ENCODE peak calls at places on chromosomes 12 and 14, in five cellular contexts. One of them, this sample, is unnamed.

GRCh38 chr12:5264006-5264405 is 167.9 kb upstream of the NTF3 start:
- DNase-seq in nephron progenitor cell: no peak
- DNase-seq in IMR-90: no peak
- DNase-seq in activated CD4-positive, alpha-beta T cell treated with anti-CD3 and anti-CD28 coated beads, Interleukin-2, amount 50 U/mL, for 4 hours: no peak
- DNase-seq in left cardiac atrium: no peak
- DNase-seq in this sample: no peak

GRCh38 chr12:116202433-116202832 is 75.1 kb downstream of the MED13L start:
- DNase-seq in nephron progenitor cell: no peak
- DNase-seq in IMR-90: no peak
- DNase-seq in activated CD4-positive, alpha-beta T cell treated with anti-CD3 and anti-CD28 coated beads, Interleukin-2, amount 50 U/mL, for 4 hours: no peak
- DNase-seq in left cardiac atrium: no peak
- DNase-seq in this sample: peak; percentile 18

GRCh38 chr12:130574402-130574801 is 141.7 kb downstream of the RIMBP2 start:
- DNase-seq in nephron progenitor cell: no peak
- DNase-seq in IMR-90: no peak
- DNase-seq in activated CD4-positive, alpha-beta T cell treated with anti-CD3 and anti-CD28 coated beads, Interleukin-2, amount 50 U/mL, for 4 hours: no peak
- DNase-seq in left cardiac atrium: no peak
- DNase-seq in this sample: no peak

GRCh38 chr12:65654230-65654629 is 170.1 kb upstream of the HMGA2 start:
- DNase-seq in nephron progenitor cell: no peak
- DNase-seq in IMR-90: no peak
- DNase-seq in activated CD4-positive, alpha-beta T cell treated with anti-CD3 and anti-CD28 coated beads, Interleukin-2, amount 50 U/mL, for 4 hours: no peak
- DNase-seq in left cardiac atrium: no peak
- DNase-seq in this sample: no peak

GRCh38 chr14:89753828-89754439 is 200.6 kb downstream of the EFCAB11 start:
- DNase-seq in nephron progenitor cell: no peak
- DNase-seq in IMR-90: no peak
- DNase-seq in activated CD4-positive, alpha-beta T cell treated with anti-CD3 and anti-CD28 coated beads, Interleukin-2, amount 50 U/mL, for 4 hours: no peak
- DNase-seq in left cardiac atrium: no peak
- DNase-seq in this sample: no peak

GRCh38 chr12:130955238-130955816 is 1.6 kb downstream of the ADGRD1 start:
- DNase-seq in nephron progenitor cell: no peak
- DNase-seq in IMR-90: no peak
- DNase-seq in activated CD4-positive, alpha-beta T cell treated with anti-CD3 and anti-CD28 coated beads, Interleukin-2, amount 50 U/mL, for 4 hours: no peak
- DNase-seq in left cardiac atrium: no peak
- DNase-seq in this sample: no peak

GRCh38 chr12:99498756-99499155 is 148.8 kb upstream of the GARIN6 start:
- DNase-seq in nephron progenitor cell: no peak
- DNase-seq in IMR-90: peak; percentile 42
- DNase-seq in activated CD4-positive, alpha-beta T cell treated with anti-CD3 and anti-CD28 coated beads, Interleukin-2, amount 50 U/mL, for 4 hours: no peak
- DNase-seq in left cardiac atrium: no peak
- DNase-seq in this sample: peak; percentile 7

GRCh38 chr12:1851126-1851791 is 30.9 kb downstream of the LRTM2 start:
- DNase-seq in nephron progenitor cell: no peak
- DNase-seq in IMR-90: peak; percentile 56
- DNase-seq in activated CD4-positive, alpha-beta T cell treated with anti-CD3 and anti-CD28 coated beads, Interleukin-2, amount 50 U/mL, for 4 hours: no peak
- DNase-seq in left cardiac atrium: no peak
- DNase-seq in this sample: peak; percentile 73

GRCh38 chr12:84135879-84136278 is 776.7 kb downstream of the SLC6A15 start:
- DNase-seq in nephron progenitor cell: no peak
- DNase-seq in IMR-90: no peak
- DNase-seq in activated CD4-positive, alpha-beta T cell treated with anti-CD3 and anti-CD28 coated beads, Interleukin-2, amount 50 U/mL, for 4 hours: no peak
- DNase-seq in left cardiac atrium: no peak
- DNase-seq in this sample: no peak

GRCh38 chr12:65500121-65500846 is 221.8 kb downstream of the MSRB3 start:
- DNase-seq in nephron progenitor cell: no peak
- DNase-seq in IMR-90: peak; percentile 71
- DNase-seq in activated CD4-positive, alpha-beta T cell treated with anti-CD3 and anti-CD28 coated beads, Interleukin-2, amount 50 U/mL, for 4 hours: no peak
- DNase-seq in left cardiac atrium: no peak
- DNase-seq in this sample: peak; percentile 85

GRCh38 chr12:80142640-80143039 is 43.3 kb downstream of the OTOGL start:
- DNase-seq in nephron progenitor cell: no peak
- DNase-seq in IMR-90: no peak
- DNase-seq in activated CD4-positive, alpha-beta T cell treated with anti-CD3 and anti-CD28 coated beads, Interleukin-2, amount 50 U/mL, for 4 hours: no peak
- DNase-seq in left cardiac atrium: no peak
- DNase-seq in this sample: no peak

GRCh38 chr14:69093551-69094421 is 59.1 kb downstream of the DCAF5 start:
- DNase-seq in nephron progenitor cell: no peak
- DNase-seq in IMR-90: peak; percentile 61
- DNase-seq in activated CD4-positive, alpha-beta T cell treated with anti-CD3 and anti-CD28 coated beads, Interleukin-2, amount 50 U/mL, for 4 hours: no peak
- DNase-seq in left cardiac atrium: no peak
- DNase-seq in this sample: peak; percentile 81

GRCh38 chr12:76250256-76250655 is 98.0 kb downstream of the BBS10 start:
- DNase-seq in nephron progenitor cell: no peak
- DNase-seq in IMR-90: peak; percentile 25
- DNase-seq in activated CD4-positive, alpha-beta T cell treated with anti-CD3 and anti-CD28 coated beads, Interleukin-2, amount 50 U/mL, for 4 hours: no peak
- DNase-seq in left cardiac atrium: no peak
- DNase-seq in this sample: no peak

GRCh38 chr14:73743431-73743931 is 29.3 kb upstream of the PNMA1 start:
- DNase-seq in nephron progenitor cell: no peak
- DNase-seq in IMR-90: no peak
- DNase-seq in activated CD4-positive, alpha-beta T cell treated with anti-CD3 and anti-CD28 coated beads, Interleukin-2, amount 50 U/mL, for 4 hours: no peak
- DNase-seq in left cardiac atrium: no peak
- DNase-seq in this sample: no peak

GRCh38 chr14:61475316-61475715 is 153.9 kb downstream of the PRKCH start:
- DNase-seq in nephron progenitor cell: peak; percentile 24
- DNase-seq in IMR-90: peak; percentile 84
- DNase-seq in activated CD4-positive, alpha-beta T cell treated with anti-CD3 and anti-CD28 coated beads, Interleukin-2, amount 50 U/mL, for 4 hours: no peak
- DNase-seq in left cardiac atrium: no peak
- DNase-seq in this sample: peak; percentile 63

GRCh38 chr12:52246720-52247621 is 13.9 kb downstream of the KRT7 start:
- DNase-seq in nephron progenitor cell: no peak
- DNase-seq in IMR-90: no peak
- DNase-seq in activated CD4-positive, alpha-beta T cell treated with anti-CD3 and anti-CD28 coated beads, Interleukin-2, amount 50 U/mL, for 4 hours: no peak
- DNase-seq in left cardiac atrium: no peak
- DNase-seq in this sample: peak; percentile 37

GRCh38 chr12:87320724-87321123 is 708.5 kb downstream of the C12orf50 start:
- DNase-seq in nephron progenitor cell: no peak
- DNase-seq in IMR-90: no peak
- DNase-seq in activated CD4-positive, alpha-beta T cell treated with anti-CD3 and anti-CD28 coated beads, Interleukin-2, amount 50 U/mL, for 4 hours: no peak
- DNase-seq in left cardiac atrium: no peak
- DNase-seq in this sample: peak; percentile 17

GRCh38 chr12:11685716-11686115 is 36.2 kb downstream of the ETV6 start:
- DNase-seq in nephron progenitor cell: no peak
- DNase-seq in IMR-90: peak; percentile 66
- DNase-seq in activated CD4-positive, alpha-beta T cell treated with anti-CD3 and anti-CD28 coated beads, Interleukin-2, amount 50 U/mL, for 4 hours: no peak
- DNase-seq in left cardiac atrium: no peak
- DNase-seq in this sample: peak; percentile 58

GRCh38 chr12:10111451-10111850 is 12.7 kb upstream of the CLEC1A start:
- DNase-seq in nephron progenitor cell: no peak
- DNase-seq in IMR-90: no peak
- DNase-seq in activated CD4-positive, alpha-beta T cell treated with anti-CD3 and anti-CD28 coated beads, Interleukin-2, amount 50 U/mL, for 4 hours: no peak
- DNase-seq in left cardiac atrium: no peak
- DNase-seq in this sample: no peak

GRCh38 chr12:14960548-14961465 is 594 bp downstream of the ARHGDIB start:
- DNase-seq in nephron progenitor cell: no peak
- DNase-seq in IMR-90: peak; percentile 36
- DNase-seq in activated CD4-positive, alpha-beta T cell treated with anti-CD3 and anti-CD28 coated beads, Interleukin-2, amount 50 U/mL, for 4 hours: no peak
- DNase-seq in left cardiac atrium: peak; percentile 59
- DNase-seq in this sample: peak; percentile 60

GRCh38 chr12:9674226-9674590 is 4.7 kb downstream of the CLEC2D start:
- DNase-seq in nephron progenitor cell: no peak
- DNase-seq in IMR-90: no peak
- DNase-seq in activated CD4-positive, alpha-beta T cell treated with anti-CD3 and anti-CD28 coated beads, Interleukin-2, amount 50 U/mL, for 4 hours: no peak
- DNase-seq in left cardiac atrium: no peak
- DNase-seq in this sample: no peak

GRCh38 chr12:30548203-30548602 is 147.5 kb downstream of the IPO8 start:
- DNase-seq in nephron progenitor cell: no peak
- DNase-seq in IMR-90: no peak
- DNase-seq in activated CD4-positive, alpha-beta T cell treated with anti-CD3 and anti-CD28 coated beads, Interleukin-2, amount 50 U/mL, for 4 hours: no peak
- DNase-seq in left cardiac atrium: no peak
- DNase-seq in this sample: no peak

GRCh38 chr12:104274811-104275210 is 28.7 kb upstream of the EID3 start:
- DNase-seq in nephron progenitor cell: no peak
- DNase-seq in IMR-90: no peak
- DNase-seq in activated CD4-positive, alpha-beta T cell treated with anti-CD3 and anti-CD28 coated beads, Interleukin-2, amount 50 U/mL, for 4 hours: no peak
- DNase-seq in left cardiac atrium: no peak
- DNase-seq in this sample: no peak

GRCh38 chr14:73773441-73774243 is 59.5 kb upstream of the PNMA1 start:
- DNase-seq in nephron progenitor cell: no peak
- DNase-seq in IMR-90: no peak
- DNase-seq in activated CD4-positive, alpha-beta T cell treated with anti-CD3 and anti-CD28 coated beads, Interleukin-2, amount 50 U/mL, for 4 hours: no peak
- DNase-seq in left cardiac atrium: no peak
- DNase-seq in this sample: no peak

GRCh38 chr14:67359319-67359774 is 257 bp downstream of the ATP6V1D start:
- DNase-seq in nephron progenitor cell: peak; percentile 44
- DNase-seq in IMR-90: peak; percentile 63
- DNase-seq in activated CD4-positive, alpha-beta T cell treated with anti-CD3 and anti-CD28 coated beads, Interleukin-2, amount 50 U/mL, for 4 hours: no peak
- DNase-seq in left cardiac atrium: peak; percentile 36
- DNase-seq in this sample: peak; percentile 54

GRCh38 chr12:122999196-122999946 is 18.9 kb downstream of the ARL6IP4 start:
- DNase-seq in nephron progenitor cell: no peak
- DNase-seq in IMR-90: no peak
- DNase-seq in activated CD4-positive, alpha-beta T cell treated with anti-CD3 and anti-CD28 coated beads, Interleukin-2, amount 50 U/mL, for 4 hours: no peak
- DNase-seq in left cardiac atrium: no peak
- DNase-seq in this sample: no peak

GRCh38 chr12:108565976-108566375 is 3.6 kb downstream of the ISCU start:
- DNase-seq in nephron progenitor cell: no peak
- DNase-seq in IMR-90: peak; percentile 73
- DNase-seq in activated CD4-positive, alpha-beta T cell treated with anti-CD3 and anti-CD28 coated beads, Interleukin-2, amount 50 U/mL, for 4 hours: peak; percentile 63
- DNase-seq in left cardiac atrium: peak; percentile 66
- DNase-seq in this sample: peak; percentile 68

GRCh38 chr12:64733857-64734256 is 25.3 kb downstream of the GNS start:
- DNase-seq in nephron progenitor cell: no peak
- DNase-seq in IMR-90: no peak
- DNase-seq in activated CD4-positive, alpha-beta T cell treated with anti-CD3 and anti-CD28 coated beads, Interleukin-2, amount 50 U/mL, for 4 hours: no peak
- DNase-seq in left cardiac atrium: peak; percentile 74
- DNase-seq in this sample: no peak

GRCh38 chr14:67738740-67739504 is 37.2 kb downstream of the RDH12 start:
- DNase-seq in nephron progenitor cell: no peak
- DNase-seq in IMR-90: peak; percentile 93
- DNase-seq in activated CD4-positive, alpha-beta T cell treated with anti-CD3 and anti-CD28 coated beads, Interleukin-2, amount 50 U/mL, for 4 hours: peak; percentile 11
- DNase-seq in left cardiac atrium: peak; percentile 73
- DNase-seq in this sample: peak; percentile 86

GRCh38 chr12:89540586-89540985 is 14.7 kb upstream of the POC1B start:
- DNase-seq in nephron progenitor cell: no peak
- DNase-seq in IMR-90: no peak
- DNase-seq in activated CD4-positive, alpha-beta T cell treated with anti-CD3 and anti-CD28 coated beads, Interleukin-2, amount 50 U/mL, for 4 hours: no peak
- DNase-seq in left cardiac atrium: no peak
- DNase-seq in this sample: no peak

GRCh38 chr12:13128291-13129000 is 25.0 kb upstream of the GSG1 start:
- DNase-seq in nephron progenitor cell: no peak
- DNase-seq in IMR-90: no peak
- DNase-seq in activated CD4-positive, alpha-beta T cell treated with anti-CD3 and anti-CD28 coated beads, Interleukin-2, amount 50 U/mL, for 4 hours: no peak
- DNase-seq in left cardiac atrium: no peak
- DNase-seq in this sample: no peak

GRCh38 chr14:35161231-35161630 is 38.9 kb downstream of the PRORP start:
- DNase-seq in nephron progenitor cell: no peak
- DNase-seq in IMR-90: peak; percentile 44
- DNase-seq in activated CD4-positive, alpha-beta T cell treated with anti-CD3 and anti-CD28 coated beads, Interleukin-2, amount 50 U/mL, for 4 hours: peak; percentile 2
- DNase-seq in left cardiac atrium: no peak
- DNase-seq in this sample: no peak